ENCODE peak calls at places on chromosomes 12 and 14, in six cellular contexts. One of them, this sample, is unnamed.

GRCh38 chr12:100404769-100405407 is 48.0 kb downstream of the SLC17A8 start:
- DNase-seq in lower leg skin: no peak
- DNase-seq in cardiac fibroblast: peak
- DNase-seq in tibial artery: no peak
- DNase-seq in mammary epithelial cell: peak
- DNase-seq in A549: no peak
- DNase-seq in this sample: peak

GRCh38 chr12:110141389-110141788 is 17.2 kb downstream of the IFT81 start:
- DNase-seq in lower leg skin: peak
- DNase-seq in cardiac fibroblast: peak
- DNase-seq in tibial artery: peak
- DNase-seq in mammary epithelial cell: no peak
- DNase-seq in A549: no peak
- DNase-seq in this sample: no peak

GRCh38 chr12:105773501-105773900 is 365.3 kb downstream of the NUAK1 start:
- DNase-seq in lower leg skin: no peak
- DNase-seq in cardiac fibroblast: no peak
- DNase-seq in tibial artery: no peak
- DNase-seq in mammary epithelial cell: no peak
- DNase-seq in A549: no peak
- DNase-seq in this sample: no peak

GRCh38 chr12:106213721-106214121 is 34.1 kb downstream of the CKAP4 start:
- DNase-seq in lower leg skin: no peak
- DNase-seq in cardiac fibroblast: no peak
- DNase-seq in tibial artery: no peak
- DNase-seq in mammary epithelial cell: no peak
- DNase-seq in A549: no peak
- DNase-seq in this sample: no peak

GRCh38 chr12:51247523-51248206 is 9.0 kb downstream of the DAZAP2 start:
- DNase-seq in lower leg skin: no peak
- DNase-seq in cardiac fibroblast: no peak
- DNase-seq in tibial artery: no peak
- DNase-seq in mammary epithelial cell: no peak
- DNase-seq in A549: no peak
- DNase-seq in this sample: no peak

GRCh38 chr12:94818970-94819369 is 168.6 kb upstream of the TMCC3 start:
- DNase-seq in lower leg skin: no peak
- DNase-seq in cardiac fibroblast: no peak
- DNase-seq in tibial artery: no peak
- DNase-seq in mammary epithelial cell: no peak
- DNase-seq in A549: no peak
- DNase-seq in this sample: no peak

GRCh38 chr12:124759841-124760508 is 103.7 kb downstream of the SCARB1 start:
- DNase-seq in lower leg skin: no peak
- DNase-seq in cardiac fibroblast: no peak
- DNase-seq in tibial artery: no peak
- DNase-seq in mammary epithelial cell: no peak
- DNase-seq in A549: no peak
- DNase-seq in this sample: no peak

GRCh38 chr14:32588448-32589320 is 259.6 kb downstream of the AKAP6 start:
- DNase-seq in lower leg skin: no peak
- DNase-seq in cardiac fibroblast: peak
- DNase-seq in tibial artery: no peak
- DNase-seq in mammary epithelial cell: peak
- DNase-seq in A549: no peak
- DNase-seq in this sample: no peak

GRCh38 chr14:48331421-48331820 is 656.0 kb upstream of the MDGA2 start:
- DNase-seq in lower leg skin: no peak
- DNase-seq in cardiac fibroblast: no peak
- DNase-seq in tibial artery: no peak
- DNase-seq in mammary epithelial cell: no peak
- DNase-seq in A549: no peak
- DNase-seq in this sample: no peak

GRCh38 chr12:26369588-26369987 is 174.2 kb downstream of the SSPN start:
- DNase-seq in lower leg skin: no peak
- DNase-seq in cardiac fibroblast: peak
- DNase-seq in tibial artery: no peak
- DNase-seq in mammary epithelial cell: peak
- DNase-seq in A549: peak
- DNase-seq in this sample: no peak

GRCh38 chr14:91330111-91330696 is 85.7 kb upstream of the GPR68 start:
- DNase-seq in lower leg skin: no peak
- DNase-seq in cardiac fibroblast: no peak
- DNase-seq in tibial artery: no peak
- DNase-seq in mammary epithelial cell: no peak
- DNase-seq in A549: no peak
- DNase-seq in this sample: peak

GRCh38 chr14:51846631-51847488 is 13.6 kb upstream of the GNG2 start:
- DNase-seq in lower leg skin: peak
- DNase-seq in cardiac fibroblast: peak
- DNase-seq in tibial artery: peak
- DNase-seq in mammary epithelial cell: no peak
- DNase-seq in A549: no peak
- DNase-seq in this sample: peak

GRCh38 chr14:45664668-45665356 is 411.8 kb upstream of the MIS18BP1 start:
- DNase-seq in lower leg skin: no peak
- DNase-seq in cardiac fibroblast: no peak
- DNase-seq in tibial artery: no peak
- DNase-seq in mammary epithelial cell: no peak
- DNase-seq in A549: no peak
- DNase-seq in this sample: no peak

GRCh38 chr14:22598896-22599244 is 770 bp downstream of the ABHD4 start:
- DNase-seq in lower leg skin: no peak
- DNase-seq in cardiac fibroblast: peak
- DNase-seq in tibial artery: peak
- DNase-seq in mammary epithelial cell: peak
- DNase-seq in A549: peak
- DNase-seq in this sample: peak

GRCh38 chr14:30874120-30874998 is at the start of gene COCH:
- DNase-seq in lower leg skin: no peak
- DNase-seq in cardiac fibroblast: no peak
- DNase-seq in tibial artery: no peak
- DNase-seq in mammary epithelial cell: no peak
- DNase-seq in A549: peak
- DNase-seq in this sample: no peak

GRCh38 chr12:123114305-123115083 is 36.4 kb downstream of the PITPNM2 start:
- DNase-seq in lower leg skin: no peak
- DNase-seq in cardiac fibroblast: no peak
- DNase-seq in tibial artery: no peak
- DNase-seq in mammary epithelial cell: no peak
- DNase-seq in A549: no peak
- DNase-seq in this sample: no peak

GRCh38 chr14:29442720-29443119 is 484.9 kb downstream of the PRKD1 start:
- DNase-seq in lower leg skin: no peak
- DNase-seq in cardiac fibroblast: peak
- DNase-seq in tibial artery: no peak
- DNase-seq in mammary epithelial cell: peak
- DNase-seq in A549: no peak
- DNase-seq in this sample: no peak

GRCh38 chr12:113910751-113911272 is 55.3 kb downstream of the RBM19 start:
- DNase-seq in lower leg skin: no peak
- DNase-seq in cardiac fibroblast: no peak
- DNase-seq in tibial artery: no peak
- DNase-seq in mammary epithelial cell: no peak
- DNase-seq in A549: no peak
- DNase-seq in this sample: no peak

GRCh38 chr12:27592548-27592947 is 68.5 kb downstream of the PPFIBP1 start:
- DNase-seq in lower leg skin: peak
- DNase-seq in cardiac fibroblast: peak
- DNase-seq in tibial artery: peak
- DNase-seq in mammary epithelial cell: peak
- DNase-seq in A549: no peak
- DNase-seq in this sample: no peak

GRCh38 chr14:49971156-49972141 is 78.6 kb downstream of the ARF6 start:
- DNase-seq in lower leg skin: no peak
- DNase-seq in cardiac fibroblast: peak
- DNase-seq in tibial artery: no peak
- DNase-seq in mammary epithelial cell: no peak
- DNase-seq in A549: no peak
- DNase-seq in this sample: no peak

GRCh38 chr14:53055003-53055402 is 98.1 kb downstream of the DDHD1 start:
- DNase-seq in lower leg skin: no peak
- DNase-seq in cardiac fibroblast: peak
- DNase-seq in tibial artery: no peak
- DNase-seq in mammary epithelial cell: peak
- DNase-seq in A549: peak
- DNase-seq in this sample: no peak

GRCh38 chr12:14408208-14408607 is 42.7 kb downstream of the ATF7IP start:
- DNase-seq in lower leg skin: no peak
- DNase-seq in cardiac fibroblast: peak
- DNase-seq in tibial artery: no peak
- DNase-seq in mammary epithelial cell: no peak
- DNase-seq in A549: no peak
- DNase-seq in this sample: no peak

GRCh38 chr12:53558631-53559030 is 51.3 kb upstream of the NPFF start:
- DNase-seq in lower leg skin: no peak
- DNase-seq in cardiac fibroblast: no peak
- DNase-seq in tibial artery: no peak
- DNase-seq in mammary epithelial cell: no peak
- DNase-seq in A549: no peak
- DNase-seq in this sample: no peak

GRCh38 chr14:74896400-74896799 is 14.7 kb downstream of the DLST start:
- DNase-seq in lower leg skin: no peak
- DNase-seq in cardiac fibroblast: no peak
- DNase-seq in tibial artery: no peak
- DNase-seq in mammary epithelial cell: no peak
- DNase-seq in A549: no peak
- DNase-seq in this sample: no peak

GRCh38 chr14:38389666-38390065 is 133.8 kb upstream of the CLEC14A start:
- DNase-seq in lower leg skin: no peak
- DNase-seq in cardiac fibroblast: peak
- DNase-seq in tibial artery: no peak
- DNase-seq in mammary epithelial cell: no peak
- DNase-seq in A549: no peak
- DNase-seq in this sample: no peak

GRCh38 chr12:54300732-54301427 is at the start of gene NFE2:
- DNase-seq in lower leg skin: no peak
- DNase-seq in cardiac fibroblast: peak
- DNase-seq in tibial artery: peak
- DNase-seq in mammary epithelial cell: peak
- DNase-seq in A549: peak
- DNase-seq in this sample: peak

GRCh38 chr14:98014851-98015615 is 1217.9 kb downstream of the VRK1 start:
- DNase-seq in lower leg skin: no peak
- DNase-seq in cardiac fibroblast: no peak
- DNase-seq in tibial artery: no peak
- DNase-seq in mammary epithelial cell: no peak
- DNase-seq in A549: no peak
- DNase-seq in this sample: no peak

GRCh38 chr14:64467131-64467530 is 1.8 kb downstream of the AKAP5 start:
- DNase-seq in lower leg skin: no peak
- DNase-seq in cardiac fibroblast: peak
- DNase-seq in tibial artery: no peak
- DNase-seq in mammary epithelial cell: no peak
- DNase-seq in A549: no peak
- DNase-seq in this sample: no peak

GRCh38 chr14:31261859-31262739 is 54.5 kb upstream of the HECTD1 start:
- DNase-seq in lower leg skin: peak
- DNase-seq in cardiac fibroblast: peak
- DNase-seq in tibial artery: peak
- DNase-seq in mammary epithelial cell: no peak
- DNase-seq in A549: no peak
- DNase-seq in this sample: peak

DNA sequence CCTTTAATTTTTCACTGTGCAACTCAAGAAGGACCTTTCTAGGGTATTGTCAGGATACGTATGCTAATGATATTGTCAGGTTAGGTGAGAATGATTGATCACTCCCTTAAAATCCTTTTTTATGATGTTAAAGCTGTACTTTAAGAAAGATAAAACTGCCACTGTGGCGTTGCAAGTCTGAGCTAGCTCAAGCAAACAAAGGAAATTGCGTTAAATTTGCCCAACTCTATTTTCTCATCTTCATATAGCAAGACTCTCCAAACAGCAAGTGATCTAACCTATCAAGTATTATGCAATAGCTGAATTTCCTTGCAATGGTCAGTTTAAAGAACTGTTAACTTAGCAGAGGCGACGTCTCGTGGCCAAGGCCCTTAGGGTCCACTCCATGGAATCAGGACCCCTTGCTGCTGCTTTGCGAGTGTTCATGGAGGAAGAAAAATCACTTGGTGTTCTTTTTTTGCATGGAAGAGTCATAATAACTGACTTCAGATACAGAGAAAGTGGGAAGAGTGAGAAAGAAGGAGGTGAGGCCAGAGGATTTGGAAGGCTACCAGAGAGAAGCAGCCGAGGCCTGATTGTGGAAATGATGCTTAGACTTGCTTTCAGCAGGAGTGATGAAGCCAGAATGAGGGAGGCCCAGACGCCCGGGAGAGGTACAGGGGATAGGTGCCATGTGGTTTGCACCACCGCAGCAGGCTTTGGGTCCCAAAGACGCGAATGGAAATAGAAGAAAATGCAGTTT is 2.5 kb downstream of the TRAF3 start:
- DNase-seq in lower leg skin: no peak
- DNase-seq in cardiac fibroblast: peak
- DNase-seq in tibial artery: no peak
- DNase-seq in mammary epithelial cell: no peak
- DNase-seq in A549: no peak
- DNase-seq in this sample: no peak
- H3K4me3 ChIP-seq in lower leg skin: no peak
- H3K4me3 ChIP-seq in cardiac fibroblast: no peak
- H3K4me3 ChIP-seq in tibial artery: no peak
- H3K4me3 ChIP-seq in mammary epithelial cell: no peak
- H3K4me3 ChIP-seq in A549: no peak
- H3K4me3 ChIP-seq in this sample: no peak

GRCh38 chr14:68952544-68953535 is 26.3 kb downstream of the ACTN1 start:
- DNase-seq in lower leg skin: no peak
- DNase-seq in cardiac fibroblast: peak
- DNase-seq in tibial artery: no peak
- DNase-seq in mammary epithelial cell: no peak
- DNase-seq in A549: no peak
- DNase-seq in this sample: no peak
- H3K4me3 ChIP-seq in lower leg skin: no peak
- H3K4me3 ChIP-seq in cardiac fibroblast: peak
- H3K4me3 ChIP-seq in tibial artery: peak
- H3K4me3 ChIP-seq in mammary epithelial cell: no peak
- H3K4me3 ChIP-seq in A549: peak
- H3K4me3 ChIP-seq in this sample: no peak

DNA sequence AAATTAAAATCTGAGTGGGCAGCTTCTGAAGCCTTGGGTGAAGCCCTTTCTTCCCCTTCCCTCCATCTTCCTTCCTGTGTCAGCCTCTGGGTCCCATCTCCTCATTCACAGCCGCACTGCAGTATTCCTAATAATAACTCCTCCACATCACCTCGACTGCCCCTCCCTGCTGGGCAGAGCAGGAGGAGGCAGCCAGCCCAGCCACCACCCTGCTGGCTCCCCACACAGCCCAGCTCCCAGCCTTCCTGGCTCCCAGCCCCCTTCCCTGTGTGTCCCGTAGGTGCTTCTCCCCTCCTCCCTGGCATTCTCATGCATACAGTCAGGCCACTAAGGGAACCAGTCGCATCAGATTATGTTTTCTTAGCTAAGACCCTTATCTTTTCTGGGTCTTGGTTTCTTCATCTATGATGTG is 3.7 kb downstream of the IFFO1 start:
- DNase-seq in lower leg skin: no peak
- DNase-seq in cardiac fibroblast: peak
- DNase-seq in tibial artery: peak
- DNase-seq in mammary epithelial cell: no peak
- DNase-seq in A549: no peak
- DNase-seq in this sample: no peak
- H3K4me3 ChIP-seq in lower leg skin: no peak
- H3K4me3 ChIP-seq in cardiac fibroblast: peak
- H3K4me3 ChIP-seq in tibial artery: peak
- H3K4me3 ChIP-seq in mammary epithelial cell: no peak
- H3K4me3 ChIP-seq in A549: no peak
- H3K4me3 ChIP-seq in this sample: no peak

GRCh38 chr14:105090493-105091334 is 25.5 kb upstream of the GPR132 start:
- DNase-seq in lower leg skin: peak
- DNase-seq in cardiac fibroblast: peak
- DNase-seq in tibial artery: peak
- DNase-seq in mammary epithelial cell: peak
- DNase-seq in A549: peak
- DNase-seq in this sample: peak
- H3K4me3 ChIP-seq in lower leg skin: no peak
- H3K4me3 ChIP-seq in cardiac fibroblast: no peak
- H3K4me3 ChIP-seq in tibial artery: peak
- H3K4me3 ChIP-seq in mammary epithelial cell: no peak
- H3K4me3 ChIP-seq in A549: peak
- H3K4me3 ChIP-seq in this sample: no peak